ENCODE peak calls at places on chromosome 17, in ten cellular contexts. X, F, B, I, G, S, K, V, L and D are unnamed samples.
A peak's percentile ranks its signal among the peaks of the same experiment; 100 is the strongest.

GRCh38 chr17:50564916-50565315 is 4.4 kb downstream of the CACNA1G start:
- DNase-seq in X (no peak), F (no peak), B (peak; percentile 91), I (no peak), G (no peak), S (no peak), K (peak; percentile 92), V (peak; percentile 23), L (no peak), D (no peak)

GRCh38 chr17:41065829-41066624 is at the start of gene KRTAP2-4:
- DNase-seq in X (no peak), F (no peak), B (no peak), I (no peak), G (no peak), S (peak; percentile 78), K (no peak), V (peak; percentile 23), L (no peak), D (no peak)

GRCh38 chr17:4998666-4999428 is 1.1 kb downstream of the KIF1C start:
- DNase-seq in X (no peak), F (peak; percentile 53), B (no peak), I (no peak), G (peak; percentile 51), S (no peak), K (no peak), V (no peak), L (no peak), D (no peak)

GRCh38 chr17:45155483-45155882 is 6.2 kb upstream of the HEXIM2 start:
- DNase-seq in X (no peak), F (no peak), B (no peak), I (no peak), G (no peak), S (no peak), K (no peak), V (no peak), L (no peak), D (no peak)

GRCh38 chr17:57988301-57989010 is 402 bp upstream of the VEZF1 start:
- DNase-seq in X (peak; percentile 94), F (peak; percentile 68), B (peak; percentile 90), I (peak; percentile 69), G (peak; percentile 83), S (peak; percentile 51), K (peak; percentile 84), V (peak; percentile 79), L (peak; percentile 64), D (peak; percentile 87)

GRCh38 chr17:77884019-77884418 is 74.5 kb upstream of the TNRC6C start:
- DNase-seq in X (peak; percentile 82), F (no peak), B (no peak), I (no peak), G (no peak), S (no peak), K (no peak), V (no peak), L (no peak), D (no peak)

GRCh38 chr17:76139801-76140660 is 1.0 kb downstream of the FOXJ1 start:
- DNase-seq in X (peak; percentile 83), F (no peak), B (no peak), I (no peak), G (peak; percentile 73), S (no peak), K (no peak), V (no peak), L (no peak), D (peak; percentile 62)

GRCh38 chr17:29840884-29841283 is 89.1 kb downstream of the SSH2 start:
- DNase-seq in X (no peak), F (no peak), B (no peak), I (peak; percentile 49), G (no peak), S (no peak), K (no peak), V (no peak), L (no peak), D (no peak)

GRCh38 chr17:18110636-18111145 is 2.1 kb downstream of the MYO15A start:
- DNase-seq in X (no peak), F (no peak), B (no peak), I (no peak), G (no peak), S (no peak), K (no peak), V (no peak), L (no peak), D (no peak)

GRCh38 chr17:59561042-59561441 is 4.4 kb upstream of the DHX40 start:
- DNase-seq in X (no peak), F (no peak), B (no peak), I (peak; percentile 16), G (no peak), S (peak; percentile 65), K (no peak), V (peak; percentile 71), L (no peak), D (peak; percentile 9)

GRCh38 chr17:73293031-73293430 is 18.8 kb downstream of the CDC42EP4 start:
- DNase-seq in X (no peak), F (peak; percentile 54), B (no peak), I (no peak), G (no peak), S (peak; percentile 51), K (no peak), V (no peak), L (no peak), D (no peak)

GRCh38 chr17:73289549-73290254 is 22.1 kb downstream of the CDC42EP4 start:
- DNase-seq in X (no peak), F (no peak), B (no peak), I (no peak), G (no peak), S (no peak), K (no peak), V (no peak), L (no peak), D (no peak)

GRCh38 chr17:73290399-73291259 is 21.2 kb downstream of the CDC42EP4 start:
- DNase-seq in X (no peak), F (no peak), B (no peak), I (no peak), G (no peak), S (no peak), K (no peak), V (no peak), L (no peak), D (no peak)

GRCh38 chr17:73292031-73292531 is 19.7 kb downstream of the CDC42EP4 start:
- DNase-seq in X (no peak), F (peak; percentile 68), B (peak; percentile 87), I (peak; percentile 74), G (no peak), S (peak; percentile 89), K (no peak), V (peak; percentile 34), L (no peak), D (no peak)

DNA sequence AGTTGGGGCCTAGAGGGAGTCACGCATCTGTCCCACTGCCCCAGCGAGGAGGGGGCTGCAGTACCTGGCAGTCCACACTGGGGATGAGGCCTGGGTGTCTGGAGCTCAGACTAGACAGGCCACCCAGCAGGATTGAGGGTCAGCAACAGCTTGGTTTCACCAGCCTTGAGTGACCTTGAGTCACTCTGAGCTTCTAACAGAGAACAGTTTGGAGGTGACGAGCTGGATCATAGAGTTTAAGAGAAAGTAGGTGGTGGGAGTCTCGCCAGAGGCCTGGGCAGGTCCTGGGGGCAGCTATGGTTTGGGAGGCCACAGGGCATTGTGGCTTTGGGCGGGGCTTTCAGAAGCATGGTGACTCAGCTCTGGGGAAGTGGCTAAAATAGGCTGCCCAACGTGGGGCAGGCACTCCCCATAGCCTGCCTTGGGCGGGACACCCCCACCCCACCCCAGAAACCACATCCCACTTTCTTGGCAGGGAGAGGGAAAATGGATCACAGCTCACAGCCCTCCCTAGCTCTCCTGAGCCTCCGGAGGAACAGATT is 20.5 kb downstream of the CDC42EP4 start:
- DNase-seq in X (peak; percentile 83), F (peak; percentile 73), B (peak; percentile 85), I (peak; percentile 18), G (no peak), S (peak; percentile 79), K (no peak), V (peak; percentile 82), L (no peak), D (no peak)
- TF ChIP-seq POLR2AphosphoS5 in X (peak; percentile 36), F (no peak), B (no peak), I (peak; percentile 14), G (no peak), S (peak; percentile 72), K (no peak), V (no peak), L (no peak), D (no peak)

DNA sequence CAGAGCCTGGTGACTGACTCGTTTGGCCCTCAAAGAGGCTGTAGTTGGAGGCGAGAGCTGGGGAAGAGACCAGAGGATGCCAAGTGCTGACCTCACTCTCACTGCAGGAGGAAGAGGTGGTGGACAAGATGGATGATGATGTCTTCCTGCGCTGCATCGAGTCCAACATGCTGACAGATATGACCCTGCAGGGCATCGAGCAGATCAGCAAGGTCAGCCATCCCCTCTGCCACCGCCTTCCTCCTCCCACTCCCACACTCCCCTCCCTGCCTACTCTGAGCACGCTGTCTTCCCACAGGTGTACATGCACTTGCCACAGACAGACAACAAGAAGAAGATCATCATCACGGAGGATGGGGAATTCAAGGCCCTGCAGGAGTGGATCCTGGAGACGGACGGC is 26.9 kb downstream of the POLR2A start:
- DNase-seq in X (no peak), F (no peak), B (no peak), I (no peak), G (no peak), S (no peak), K (no peak), V (no peak), L (no peak), D (no peak)
- TF ChIP-seq POLR2A in X (no peak), F (no peak), B (no peak), I (no peak), G (no peak), S (no peak), K (no peak), V (no peak), L (no peak), D (no peak)

DNA sequence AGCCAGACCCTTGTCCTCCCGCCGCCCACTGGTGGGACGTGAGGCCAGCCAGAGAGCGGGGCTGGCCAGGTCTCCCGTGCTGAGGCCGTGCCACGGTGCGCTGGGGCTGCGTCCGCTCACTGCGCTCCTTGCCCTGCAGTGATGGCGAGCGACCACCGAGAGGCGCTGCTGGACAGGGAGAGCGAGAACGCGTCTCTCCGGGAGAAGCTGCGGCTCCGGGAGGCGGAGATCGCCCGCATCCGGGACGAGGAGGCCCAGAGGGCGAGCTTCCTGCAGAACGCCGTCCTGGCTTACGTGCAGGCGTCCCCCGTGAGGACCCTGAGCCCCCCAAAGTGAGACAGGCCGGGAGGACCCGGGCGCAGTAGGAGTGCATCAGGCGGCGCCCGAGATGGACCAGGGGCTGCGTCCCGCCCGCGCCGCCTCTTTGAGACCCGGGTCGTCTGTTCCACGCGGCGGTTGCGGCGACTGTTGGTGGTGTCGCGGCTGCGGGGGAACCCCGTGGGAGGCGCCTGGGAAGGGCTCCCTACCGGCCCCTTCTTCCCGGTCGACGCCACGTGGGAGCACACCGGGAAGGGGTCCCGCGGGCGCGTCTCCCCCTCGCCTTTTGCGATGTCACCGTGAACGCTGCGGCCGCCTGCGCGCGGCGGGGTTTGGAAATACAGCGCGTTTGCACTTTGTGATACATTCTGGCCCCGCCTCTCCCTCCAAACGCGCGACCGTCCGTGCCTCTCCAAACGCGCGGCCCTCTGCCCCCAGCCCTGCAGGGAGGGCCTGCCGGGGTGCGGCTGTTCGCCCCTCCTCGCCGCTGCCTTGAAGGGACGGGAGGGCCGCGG is 792 bp upstream of the RAC3 start:
- DNase-seq in X (peak; percentile 96), F (peak; percentile 90), B (peak; percentile 93), I (peak; percentile 81), G (peak; percentile 97), S (peak; percentile 72), K (peak; percentile 94), V (peak; percentile 92), L (peak; percentile 83), D (peak; percentile 93)
- TF ChIP-seq POLR2AphosphoS5 in X (peak; percentile 75), F (no peak), B (no peak), I (peak; percentile 41), G (no peak), S (no peak), K (no peak), V (no peak), L (peak; percentile 77), D (no peak)

GRCh38 chr17:2303278-2304188 is at the start of the genes SMG6 and SRR:
- DNase-seq in X (peak; percentile 98), F (peak; percentile 94), B (peak; percentile 95), I (peak; percentile 88), G (peak; percentile 90), S (peak; percentile 68), K (peak; percentile 94), V (peak; percentile 90), L (peak; percentile 90), D (peak; percentile 98)
- TF ChIP-seq POLR2A in X (no peak), F (no peak), B (peak; percentile 31), I (peak; percentile 83), G (peak; percentile 93), S (peak; percentile 29), K (no peak), V (peak; percentile 83), L (peak; percentile 65), D (peak; percentile 89)